ENCODE peak calls at places on chromosomes 12 and 14, in six cellular contexts. G is choroid plexus epithelial cell, Y is endothelial cell, W is WTC11, E is upper lobe of right lung, H is AG09319. Z is an unnamed sample.

GRCh38 chr14:59055439-59056045 is 132.9 kb upstream of the DAAM1 start:
- DNase-seq in E (no peak), W (peak), Y (no peak), G (peak), H (peak), Z (peak)

GRCh38 chr12:53659011-53659551 is 16.8 kb downstream of the ATP5MC2 start:
- DNase-seq in W (no peak), G (peak), H (no peak), E (no peak), Y (no peak), Z (no peak)

GRCh38 chr14:31986405-31986804 is 90.7 kb upstream of the ARHGAP5 start:
- DNase-seq in H (no peak), E (no peak), Y (no peak), G (no peak), W (no peak), Z (no peak)

GRCh38 chr12:19489168-19489567 is 49.9 kb downstream of the AEBP2 start:
- DNase-seq in E (no peak), G (no peak), W (no peak), Y (no peak), H (no peak), Z (no peak)

GRCh38 chr12:122116707-122117535 is 38.4 kb downstream of the MLXIP start:
- DNase-seq in E (no peak), G (no peak), W (no peak), Y (no peak), H (no peak), Z (no peak)

GRCh38 chr12:3150820-3151590 is 73.8 kb downstream of the TSPAN9 start:
- DNase-seq in Y (no peak), H (no peak), W (peak), G (peak), E (no peak), Z (no peak)

GRCh38 chr14:20791199-20791996 is 10.3 kb downstream of the RNASE6 start:
- DNase-seq in W (no peak), G (no peak), Y (no peak), H (no peak), E (no peak), Z (no peak)

GRCh38 chr12:19171731-19172130 is 42.2 kb downstream of the PLEKHA5 start:
- DNase-seq in E (no peak), Y (no peak), G (no peak), W (no peak), H (no peak), Z (no peak)

GRCh38 chr14:22622220-22622619 is 21.9 kb downstream of the OR6J1 start:
- DNase-seq in H (no peak), E (no peak), G (peak), Y (no peak), W (no peak), Z (no peak)

GRCh38 chr12:72365151-72365550 is 93.0 kb downstream of the TRHDE start:
- DNase-seq in G (peak), Y (no peak), H (no peak), W (no peak), E (no peak), Z (no peak)

GRCh38 chr14:67729072-67729561 is 27.4 kb downstream of the RDH12 start:
- DNase-seq in W (peak), E (peak), Y (no peak), H (no peak), G (peak), Z (no peak)

GRCh38 chr14:99185436-99186068 is 86.4 kb downstream of the BCL11B start:
- DNase-seq in E (no peak), H (no peak), G (no peak), W (no peak), Y (no peak), Z (no peak)

GRCh38 chr12:122079038-122079531 is 529 bp downstream of the MLXIP start:
- DNase-seq in Y (peak), H (no peak), W (no peak), E (peak), G (no peak), Z (no peak)

GRCh38 chr14:66974397-66975025 is 214.7 kb upstream of the GARIN2 start:
- DNase-seq in G (peak), H (no peak), E (no peak), W (no peak), Y (no peak), Z (no peak)

GRCh38 chr14:64671591-64671990 is 32.6 kb upstream of the PLEKHG3 start:
- DNase-seq in W (no peak), H (peak), G (peak), Y (no peak), E (no peak), Z (no peak)

GRCh38 chr14:90140298-90140955 is 78.6 kb downstream of the KCNK13 start:
- DNase-seq in Y (no peak), G (peak), E (no peak), H (no peak), W (no peak), Z (no peak)

GRCh38 chr12:24911284-24911791 is 37.6 kb downstream of the BCAT1 start:
- DNase-seq in H (peak), Y (no peak), E (no peak), G (peak), W (no peak), Z (no peak)

GRCh38 chr12:52526511-52526951 is 6.3 kb upstream of the KRT5 start:
- DNase-seq in H (no peak), W (no peak), G (no peak), E (no peak), Y (no peak), Z (no peak)

GRCh38 chr12:74747305-74747704 is 209.7 kb downstream of the ATXN7L3B start:
- DNase-seq in Y (no peak), G (peak), W (no peak), H (no peak), E (no peak), Z (no peak)

GRCh38 chr12:79638490-79638889 is 52.3 kb downstream of the PAWR start:
- DNase-seq in G (no peak), H (no peak), E (no peak), Y (no peak), W (no peak), Z (no peak)

GRCh38 chr14:102201369-102201748 is 61.7 kb downstream of the WDR20 start:
- DNase-seq in Y (no peak), E (no peak), H (no peak), G (no peak), W (no peak), Z (no peak)

GRCh38 chr12:121711925-121712461 is 559 bp upstream of the TMEM120B start:
- DNase-seq in G (no peak), E (no peak), H (no peak), W (peak), Y (no peak), Z (peak)

GRCh38 chr12:62259311-62259992 is 752 bp upstream of the USP15 start:
- DNase-seq in Y (no peak), H (no peak), G (no peak), W (no peak), E (no peak), Z (no peak)

GRCh38 chr12:107775093-107775721 is 703 bp downstream of the ASCL4 start:
- DNase-seq in H (no peak), E (peak), Y (peak), G (peak), W (peak), Z (peak)

DNA sequence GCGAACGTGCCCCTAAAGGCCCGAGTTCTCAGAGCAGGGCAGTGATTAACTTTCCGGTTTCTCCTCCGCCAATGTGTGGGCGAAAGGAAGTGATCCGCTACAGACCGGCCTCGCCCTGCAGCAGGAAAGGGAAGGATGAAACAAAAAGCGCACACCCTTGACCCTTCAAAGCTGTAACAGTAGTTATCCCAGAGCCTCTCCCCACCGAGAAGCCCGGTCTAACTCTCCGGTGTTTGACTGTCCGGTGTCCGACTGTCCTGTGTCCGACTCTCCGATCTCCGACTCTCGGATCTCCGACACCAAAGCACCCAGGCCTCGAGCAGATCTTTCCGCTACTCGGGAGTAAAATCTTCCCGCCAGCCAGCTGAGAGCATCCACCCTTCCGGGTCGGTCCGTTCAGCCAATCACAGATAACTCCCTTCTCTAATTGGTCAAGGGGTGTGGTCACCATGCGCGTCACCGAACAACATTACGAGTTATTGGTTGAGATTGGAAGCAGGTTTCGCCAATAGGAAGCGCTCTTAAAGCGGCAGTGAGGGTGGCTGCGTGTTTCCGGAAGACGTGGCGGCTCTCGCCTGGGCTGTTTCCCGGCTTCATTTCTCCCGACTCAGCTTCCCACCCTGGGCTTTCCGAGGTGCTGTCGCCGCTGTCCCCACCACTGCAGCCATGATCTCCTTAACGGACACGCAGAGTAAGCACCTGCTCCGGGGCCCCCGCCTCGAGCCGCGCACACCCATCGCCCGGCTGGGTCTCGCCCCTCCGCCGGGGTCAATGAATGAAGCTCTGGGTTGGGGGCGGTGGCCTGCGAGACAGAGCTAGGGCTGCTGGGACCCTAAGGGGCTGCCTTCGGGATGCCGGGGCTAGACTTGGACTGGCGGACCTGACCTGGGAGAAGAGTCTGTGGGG is at the start of the genes GOLT1B and RECQL:
- DNase-seq in W (peak), H (peak), G (peak), E (peak), Y (peak), Z (peak)
- TF ChIP-seq CTCF in W (no peak), H (no peak), G (no peak), E (no peak), Y (no peak), Z (no peak)

DNA sequence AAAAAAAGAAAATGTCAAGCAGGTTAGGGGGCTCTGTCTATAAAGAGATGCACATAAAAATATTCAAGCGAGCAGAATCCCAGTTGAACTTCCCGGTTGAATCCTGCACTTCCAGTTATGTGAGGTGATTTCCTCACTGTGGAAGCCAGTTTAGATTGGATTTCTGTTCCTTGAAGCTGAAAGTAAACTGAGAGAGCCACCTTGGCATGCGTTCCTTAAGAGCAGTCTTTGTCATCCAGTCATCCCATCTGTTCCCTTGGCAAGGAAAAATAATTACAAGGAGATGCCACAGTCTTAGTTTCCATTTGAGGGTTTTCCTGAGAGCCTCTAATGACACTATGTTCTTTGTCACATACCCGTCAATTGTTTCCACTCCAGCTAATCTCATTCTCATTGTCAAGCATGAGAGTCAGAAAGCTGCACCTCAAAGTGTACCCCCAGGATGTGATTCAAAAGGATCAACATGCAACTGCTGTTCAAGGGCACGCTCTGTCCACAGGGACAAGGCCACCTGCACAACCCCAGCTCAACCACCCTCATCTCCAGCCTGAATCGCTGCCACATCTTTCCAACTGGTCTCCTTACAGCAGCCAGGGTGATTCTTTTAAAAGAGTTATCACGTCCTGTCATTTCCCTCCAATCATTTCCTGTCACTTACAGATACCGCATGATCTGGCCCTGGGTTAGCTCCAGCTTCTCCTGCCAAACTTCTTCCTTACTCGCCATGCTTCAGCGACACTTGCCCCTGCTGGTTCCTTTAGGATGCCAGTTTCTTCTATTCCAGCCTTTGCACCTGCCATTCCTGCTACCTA is 18.0 kb upstream of the TCP11L2 start:
- DNase-seq in H (no peak), W (no peak), Y (no peak), E (no peak), G (no peak), Z (no peak)
- TF ChIP-seq CTCF in H (no peak), W (no peak), Y (no peak), E (no peak), G (no peak), Z (no peak)

DNA sequence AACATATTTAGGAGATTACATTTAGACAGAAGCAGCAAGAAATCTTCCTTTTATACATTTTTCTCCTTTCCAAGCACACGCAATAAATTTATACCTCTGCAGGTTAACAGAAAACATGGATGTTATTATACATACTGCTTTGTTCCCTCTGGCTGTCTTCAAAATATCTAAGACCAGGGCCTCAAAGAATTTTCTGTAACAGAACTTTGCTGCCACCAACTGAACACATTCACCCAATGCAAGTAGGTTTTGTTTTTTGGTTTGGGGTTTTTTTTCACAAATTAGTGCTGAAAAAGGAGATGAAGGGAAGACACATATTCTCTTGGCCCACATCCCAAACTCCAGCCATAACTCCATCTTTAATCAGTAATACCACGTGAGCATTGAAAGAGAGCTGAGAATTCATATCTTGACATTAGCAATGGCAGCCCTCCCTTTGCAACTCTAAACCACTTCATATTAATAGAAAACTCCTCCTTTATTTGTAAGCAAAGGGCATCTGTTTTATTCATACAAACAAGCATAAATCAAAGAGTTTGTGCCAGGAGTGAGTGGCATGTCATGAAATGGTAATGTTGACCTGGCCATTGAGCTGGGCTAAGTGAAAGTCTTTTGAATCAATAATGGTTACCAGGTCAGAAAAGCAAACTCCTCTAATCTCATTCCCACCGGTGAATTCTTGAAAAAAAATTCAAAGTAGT is 150.8 kb upstream of the FSCB start:
- DNase-seq in E (no peak), H (no peak), W (no peak), G (peak), Y (peak), Z (no peak)
- TF ChIP-seq CTCF in E (peak), H (peak), W (no peak), G (no peak), Y (no peak), Z (no peak)

DNA sequence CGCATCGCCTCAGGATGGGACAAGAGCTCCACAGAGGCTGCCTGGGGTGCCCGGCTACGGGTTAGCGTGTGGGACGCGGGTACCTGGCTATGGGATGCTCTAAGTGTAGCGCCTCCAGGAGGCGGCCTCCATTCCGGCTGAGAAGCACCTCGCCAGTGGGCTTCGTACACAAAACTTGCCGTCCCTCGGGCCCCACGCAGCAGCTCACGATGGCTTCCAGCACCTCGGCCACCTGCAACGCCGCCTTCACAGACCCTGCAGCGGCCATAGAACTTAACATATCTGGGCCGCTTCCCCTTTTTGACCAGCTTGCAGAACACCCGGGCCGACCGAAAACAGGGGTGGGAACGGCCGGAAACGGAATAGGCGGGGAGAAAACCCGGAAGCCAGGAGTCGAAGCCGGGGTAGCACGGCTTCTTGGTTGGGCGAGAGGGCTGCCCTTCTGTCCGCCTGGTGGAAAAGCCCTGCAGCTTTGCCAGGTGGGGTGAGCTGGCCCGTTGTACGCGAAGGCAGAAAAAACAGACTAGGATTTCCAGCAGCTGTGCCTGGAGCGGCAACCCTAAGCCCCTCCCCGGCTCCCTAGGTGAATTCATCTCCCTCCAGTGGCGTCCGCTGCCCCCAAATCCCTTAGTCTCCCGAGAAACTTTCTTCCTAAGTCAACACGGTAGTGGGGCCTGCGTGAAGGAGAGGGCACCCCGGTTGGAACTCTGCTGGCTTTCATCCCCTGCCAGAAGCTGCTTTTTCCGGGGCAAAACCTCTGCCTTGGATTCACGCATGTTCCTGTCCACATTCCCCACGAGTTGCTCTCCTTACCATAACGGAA is at the start of gene BBS10:
- DNase-seq in Y (peak), H (peak), E (peak), G (peak), W (peak), Z (peak)
- TF ChIP-seq CTCF in Y (peak), H (peak), E (peak), G (peak), W (no peak), Z (peak)

DNA sequence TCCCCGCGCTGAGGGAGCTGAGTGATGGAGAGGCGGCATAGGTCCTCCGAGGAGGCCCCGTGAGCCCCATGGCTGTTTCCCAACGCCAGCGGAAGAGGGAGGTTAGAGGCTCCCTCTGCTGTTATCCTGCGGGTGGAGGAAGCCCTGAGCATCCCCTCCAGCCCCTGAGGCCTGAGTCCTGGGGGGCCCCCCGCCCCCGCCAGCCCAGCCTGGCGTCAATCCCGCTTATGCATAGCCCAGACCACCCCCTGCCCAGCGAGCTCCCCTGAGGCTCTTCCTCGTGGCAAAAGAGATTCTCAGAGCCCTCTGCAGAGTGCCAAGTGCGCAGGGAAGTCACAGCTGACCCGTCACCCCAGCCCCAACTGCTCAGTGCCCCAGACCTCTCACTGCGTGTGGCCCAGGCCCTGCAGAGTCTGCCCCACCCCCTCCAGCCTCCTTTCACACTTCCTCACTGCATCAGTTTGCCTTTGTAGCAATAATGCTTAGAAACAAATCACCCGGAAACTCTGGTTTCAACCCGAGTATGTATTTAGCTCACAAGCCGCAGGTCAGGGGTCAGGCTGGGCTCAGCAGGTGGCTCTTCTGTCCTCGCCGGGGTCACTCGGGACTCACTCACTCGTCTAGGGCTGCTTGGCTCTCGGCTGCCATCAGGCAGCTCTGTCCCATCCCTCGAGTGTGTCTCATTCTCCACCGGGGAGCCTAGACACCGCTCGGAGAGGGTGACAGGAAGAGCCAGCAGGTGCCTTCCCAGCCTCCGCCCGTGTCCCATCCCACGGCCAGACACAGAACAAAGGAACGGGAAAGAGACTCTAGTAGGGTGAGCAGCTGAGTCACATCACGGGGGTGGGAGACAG is 44.8 kb upstream of the GALNT9 start:
- DNase-seq in H (no peak), E (peak), Y (no peak), W (no peak), G (peak), Z (no peak)
- TF ChIP-seq CTCF in H (no peak), E (no peak), Y (no peak), W (no peak), G (peak), Z (no peak)

GRCh38 chr12:90253674-90254181 is 545.1 kb upstream of the ATP2B1 start:
- DNase-seq in Y (no peak), W (peak), E (peak), G (peak), H (no peak), Z (peak)
- TF ChIP-seq CTCF in Y (no peak), W (no peak), E (peak), G (peak), H (peak), Z (peak)

DNA sequence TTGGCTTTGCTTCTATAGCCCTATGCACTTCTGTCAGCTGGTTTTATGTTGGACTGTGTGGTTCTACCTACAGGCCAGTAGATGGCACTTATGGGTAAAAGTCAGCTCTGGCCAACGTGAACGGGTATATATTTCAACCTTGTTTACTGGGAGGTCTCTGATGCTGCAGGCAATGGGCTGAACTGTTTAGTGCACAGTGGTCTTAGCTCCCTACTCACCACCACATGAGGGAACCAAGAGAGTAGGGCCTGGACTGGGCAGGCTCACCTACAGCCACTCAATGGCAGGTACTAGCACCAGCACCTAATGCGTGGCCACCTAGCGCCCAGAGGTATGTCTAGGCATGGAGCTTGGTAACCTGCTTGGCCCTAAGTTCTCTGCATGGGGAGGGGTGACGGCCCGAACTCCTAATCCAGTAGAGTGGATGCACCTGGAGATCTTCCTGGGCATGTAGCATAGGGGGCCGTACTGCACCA is 481.8 kb downstream of the TMEM117 start:
- DNase-seq in E (no peak), H (no peak), W (peak), Y (no peak), G (peak), Z (peak)
- TF ChIP-seq CTCF in E (peak), H (peak), W (peak), Y (peak), G (peak), Z (peak)

Z was measured in BE2C.